ENCODE peak calls at places on chromosome X, in ten cellular contexts. C is H9, M is MCF 10A, X is esophagus squamous epithelium, S is heart left ventricle, Y is epithelial cell of esophagus, D is upper lobe of right lung, K is HFF-Myc, N is GM12864, Z is AG04449. V is an unnamed sample.

GRCh38 chrX:147958316-147958715 is 22.8 kb upstream of the FMR1NB start:
- DNase-seq in S (no peak), K (no peak), Z (no peak), D (no peak), C (no peak), X (no peak), N (no peak), M (peak), Y (peak), V (peak)

GRCh38 chrX:130079824-130080406 is 30.4 kb downstream of the ELF4 start:
- DNase-seq in Z (peak), Y (peak), S (peak), D (no peak), M (peak), N (no peak), C (no peak), K (peak), X (no peak), V (peak)

GRCh38 chrX:17732138-17732783 is 5.0 kb upstream of the SCML1 start:
- DNase-seq in Z (peak), Y (peak), S (no peak), K (no peak), X (no peak), N (no peak), M (no peak), C (no peak), D (no peak), V (no peak)

GRCh38 chrX:40864972-40865371 is 129.6 kb upstream of the MED14 start:
- DNase-seq in M (no peak), S (peak), D (no peak), N (no peak), Z (peak), X (no peak), Y (peak), K (no peak), C (no peak), V (no peak)

GRCh38 chrX:150872773-150873336 is 25.6 kb downstream of the CD99L2 start:
- DNase-seq in K (no peak), N (no peak), Y (no peak), D (no peak), C (no peak), S (no peak), M (no peak), Z (no peak), X (no peak), V (no peak)

GRCh38 chrX:150680974-150681373 is 12.2 kb upstream of the MTMR1 start:
- DNase-seq in S (no peak), Y (peak), Z (no peak), M (peak), D (no peak), C (no peak), K (no peak), N (no peak), X (no peak), V (no peak)

GRCh38 chrX:2360731-2361130 is 140.0 kb downstream of the DHRSX start:
- DNase-seq in S (no peak), D (no peak), Z (no peak), N (no peak), Y (peak), K (no peak), M (no peak), X (no peak), C (no peak), V (no peak)

GRCh38 chrX:103310592-103311400 is at the start of gene BEX2:
- DNase-seq in N (peak), D (peak), M (no peak), C (peak), Z (no peak), X (no peak), Y (peak), S (no peak), K (no peak), V (no peak)

GRCh38 chrX:69067841-69068240 is 97.4 kb downstream of the PJA1 start:
- DNase-seq in N (no peak), S (no peak), C (no peak), K (no peak), Y (no peak), Z (no peak), X (no peak), M (no peak), D (no peak), V (no peak)

GRCh38 chrX:44903842-44904530 is 31.0 kb downstream of the KDM6A start:
- DNase-seq in D (no peak), S (no peak), Z (no peak), M (no peak), C (no peak), Y (no peak), N (no peak), K (no peak), X (no peak), V (no peak)

GRCh38 chrX:127596882-127597281 is 455.3 kb downstream of the ACTRT1 start:
- DNase-seq in N (no peak), D (no peak), S (no peak), M (no peak), Y (no peak), C (no peak), X (no peak), K (no peak), Z (no peak), V (no peak)

GRCh38 chrX:132741706-132742105 is 216.7 kb downstream of the HS6ST2 start:
- DNase-seq in Z (no peak), S (no peak), X (no peak), D (no peak), K (no peak), M (peak), C (no peak), N (no peak), Y (peak), V (no peak)

GRCh38 chrX:27675493-27675892 is 85.3 kb downstream of the DCAF8L2 start:
- DNase-seq in D (no peak), Z (no peak), N (no peak), S (no peak), Y (peak), K (no peak), X (no peak), M (peak), C (no peak), V (no peak)

GRCh38 chrX:100863326-100863854 is 10.8 kb downstream of the NOX1 start:
- DNase-seq in Z (no peak), N (no peak), C (no peak), D (no peak), X (no peak), K (no peak), M (no peak), Y (no peak), S (no peak), V (no peak)

GRCh38 chrX:27882695-27883094 is 74.9 kb downstream of the MAGEB10 start:
- DNase-seq in K (no peak), D (no peak), C (no peak), Z (no peak), N (no peak), S (no peak), Y (no peak), X (no peak), M (no peak), V (no peak)

GRCh38 chrX:71615954-71616353 is 2.4 kb downstream of the CXCR3 start:
- DNase-seq in Z (no peak), K (no peak), X (no peak), M (no peak), S (no peak), C (no peak), N (no peak), Y (no peak), D (no peak), V (no peak)

GRCh38 chrX:28189011-28189410 is 207.8 kb upstream of the DCAF8L1 start:
- DNase-seq in S (no peak), N (no peak), M (peak), Y (peak), Z (no peak), K (no peak), X (no peak), C (no peak), D (no peak), V (no peak)

GRCh38 chrX:19990225-19990518 is 689 bp downstream of the BCLAF3 start:
- DNase-seq in Y (no peak), Z (no peak), X (no peak), C (no peak), D (no peak), N (no peak), S (no peak), M (peak), K (no peak), V (no peak)

GRCh38 chrX:19990519-19991349 is at the start of gene BCLAF3:
- DNase-seq in K (peak), S (peak), Z (no peak), M (peak), D (peak), C (peak), N (peak), Y (peak), X (peak), V (peak)

GRCh38 chrX:19986531-19986930 is 4.3 kb downstream of the BCLAF3 start:
- DNase-seq in M (no peak), X (no peak), Y (no peak), S (no peak), D (no peak), N (no peak), K (no peak), Z (no peak), C (no peak), V (no peak)

GRCh38 chrX:19987856-19988255 is 3.0 kb downstream of the BCLAF3 start:
- DNase-seq in X (no peak), S (no peak), Y (no peak), Z (no peak), N (no peak), C (no peak), M (no peak), K (no peak), D (no peak), V (no peak)

DNA sequence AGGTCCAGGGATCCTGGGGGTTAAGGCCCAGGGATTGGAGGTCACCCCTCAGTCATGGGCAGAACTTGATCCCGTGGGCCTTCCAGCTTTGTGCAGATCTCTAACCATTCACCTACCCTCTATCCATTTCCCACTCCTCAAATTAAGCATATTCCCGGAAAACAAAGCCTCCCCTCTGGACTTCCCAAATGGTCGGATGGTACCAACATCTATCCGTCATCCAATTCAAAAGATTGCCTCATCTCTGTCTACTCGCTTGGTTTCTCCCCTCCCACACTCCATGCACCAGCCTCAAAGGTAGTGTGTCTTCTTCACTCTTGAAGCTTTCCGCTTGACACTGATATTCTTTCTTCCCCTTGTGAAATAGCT is 473 bp upstream of the BCLAF3 start:
- DNase-seq in Z (no peak), X (no peak), C (no peak), D (no peak), Y (no peak), M (no peak), S (no peak), N (no peak), K (no peak), V (no peak)
- TF ChIP-seq CTCF in Z (no peak), X (no peak), C (no peak), D (no peak), Y (no peak), M (no peak), S (no peak), N (no peak), K (no peak), V (no peak)

DNA sequence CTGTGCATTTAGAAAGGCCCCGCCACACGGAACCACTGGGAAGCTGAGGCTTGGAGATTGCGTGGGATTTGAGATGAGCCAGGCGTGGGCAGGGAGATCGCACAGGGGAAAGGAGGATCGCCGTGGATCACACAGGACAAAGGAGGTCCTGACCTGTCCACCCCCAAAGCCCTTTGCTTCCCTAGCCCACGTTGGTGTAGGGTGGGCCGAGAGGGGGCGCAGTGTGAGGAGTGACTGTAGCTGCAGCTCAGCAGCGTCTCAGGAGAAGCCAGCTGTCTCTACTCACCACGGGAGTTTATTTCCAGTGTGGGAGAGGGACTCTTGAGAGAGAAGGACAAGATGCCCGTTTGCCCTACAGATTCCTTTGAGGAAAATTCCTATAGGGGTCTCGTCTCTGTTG is 62.1 kb downstream of the TBL1X start:
- DNase-seq in M (no peak), N (no peak), K (no peak), Z (no peak), D (no peak), C (no peak), X (no peak), S (no peak), Y (no peak), V (no peak)
- TF ChIP-seq CTCF in M (no peak), N (no peak), K (no peak), Z (no peak), D (no peak), C (peak), X (no peak), S (no peak), Y (no peak), V (no peak)

DNA sequence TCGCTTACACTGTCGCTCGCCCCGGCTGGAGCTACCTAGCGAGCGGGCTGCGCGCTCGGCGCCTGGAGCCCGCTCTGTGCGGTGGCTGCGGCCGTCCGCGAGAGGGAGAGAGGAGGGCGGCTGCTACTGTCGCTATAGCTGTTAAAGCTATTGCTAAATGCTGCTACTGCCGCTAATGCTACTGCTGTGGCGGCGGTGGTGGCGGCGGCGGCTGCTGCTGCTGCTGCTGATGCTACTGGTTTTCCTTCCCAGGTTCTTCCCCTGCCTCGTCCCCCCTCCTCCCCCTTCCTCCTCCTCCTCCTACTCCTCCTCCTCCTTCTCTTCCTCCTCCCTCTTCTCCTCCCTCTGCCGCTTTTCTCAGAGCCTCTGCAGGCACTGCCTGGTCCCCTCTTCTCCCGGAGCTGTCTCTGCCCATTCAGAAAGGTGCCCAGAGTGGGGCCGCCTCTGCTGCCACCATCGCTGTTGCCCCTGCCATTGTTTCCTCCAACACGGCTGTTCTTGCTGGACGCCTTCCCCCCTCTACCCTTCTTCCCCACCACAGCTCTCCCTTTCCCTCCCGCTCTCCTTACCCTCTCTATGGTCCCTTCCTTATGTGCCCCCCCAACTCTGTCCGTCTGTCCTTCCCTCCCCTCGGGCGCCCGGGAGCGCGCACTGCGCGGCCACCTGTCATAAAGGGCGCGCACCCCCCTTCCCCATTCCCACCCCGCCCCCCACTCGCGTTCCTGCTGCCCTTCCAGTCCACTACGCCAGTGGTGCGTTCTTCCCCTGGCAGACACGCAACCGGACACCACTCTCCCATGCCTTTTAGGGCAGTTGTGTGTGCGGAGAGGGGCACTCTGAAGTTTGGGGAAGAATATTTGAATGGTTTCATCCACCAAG is at the start of gene NEXMIF:
- DNase-seq in Z (no peak), M (no peak), X (no peak), C (peak), Y (peak), D (no peak), N (no peak), S (peak), K (no peak), V (no peak)
- TF ChIP-seq CTCF in Z (peak), M (no peak), X (no peak), C (peak), Y (peak), D (peak), N (peak), S (peak), K (no peak), V (no peak)

DNA sequence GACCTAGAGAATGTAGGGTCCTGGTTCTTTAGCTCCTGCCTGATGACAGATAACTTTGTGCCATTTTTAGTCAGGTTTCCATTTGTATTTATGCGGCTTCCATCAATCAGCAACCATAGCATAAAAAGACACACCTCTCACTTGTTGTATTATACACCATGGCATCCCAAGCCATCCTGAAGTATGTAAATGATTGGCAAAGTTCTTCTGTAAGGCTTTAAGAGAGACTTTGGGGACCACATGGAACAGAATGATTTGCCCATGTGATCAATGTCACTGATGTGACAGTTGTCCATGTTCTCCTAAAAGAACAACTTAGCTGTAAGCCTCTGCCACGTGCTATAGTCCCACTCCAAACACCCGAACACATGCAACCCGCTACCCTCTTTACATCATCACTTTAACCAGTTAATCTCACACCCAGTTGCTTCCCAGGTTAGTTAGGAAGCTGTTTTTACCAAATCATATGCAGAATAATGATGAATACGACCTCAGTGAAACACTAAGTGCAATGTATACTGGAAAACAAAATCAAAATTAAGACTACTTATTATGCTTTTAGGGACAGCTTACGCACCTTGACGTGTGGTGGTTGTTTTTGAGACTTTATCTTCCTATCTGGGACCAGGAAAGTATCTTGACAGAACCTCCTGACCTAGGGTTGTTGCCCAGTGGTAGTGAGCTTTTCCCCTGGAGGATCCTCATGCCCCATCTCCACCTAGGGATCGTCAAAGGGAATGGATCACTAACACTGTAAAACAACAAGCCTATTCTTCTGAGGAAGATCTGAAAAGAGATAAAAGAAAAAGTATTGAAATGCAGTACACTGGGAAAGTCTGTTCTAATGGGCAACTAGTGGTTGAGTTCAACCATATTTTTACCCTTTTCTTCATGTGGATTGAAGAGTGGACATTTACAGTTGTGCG is 267.8 kb downstream of the CHIC1 start:
- DNase-seq in K (no peak), D (no peak), X (no peak), C (no peak), Z (no peak), S (no peak), M (no peak), Y (no peak), N (no peak), V (no peak)
- TF ChIP-seq CTCF in K (no peak), D (no peak), X (no peak), C (no peak), Z (no peak), S (no peak), M (no peak), Y (no peak), N (no peak), V (no peak)

GRCh38 chrX:113390531-113390930 is 549.9 kb upstream of the AMOT start:
- DNase-seq in M (peak), D (no peak), K (no peak), N (no peak), X (no peak), C (no peak), S (no peak), Z (no peak), Y (no peak), V (no peak)
- TF ChIP-seq CTCF in M (no peak), D (no peak), K (no peak), N (no peak), X (no peak), C (peak), S (no peak), Z (no peak), Y (no peak), V (no peak)